ENCODE peak calls at places on chromosomes 13 and 19, in eight cellular contexts. D, J, P, N, M, L, S and C are unnamed samples.

GRCh38 chr19:850221-850978 is 1.7 kb upstream of the ELANE start:
- DNase-seq in D (no peak), J (peak), P (no peak), N (peak), M (peak), L (no peak), S (peak), C (no peak)

GRCh38 chr19:11843741-11844140 is 4.8 kb upstream of the ZNF439 start:
- DNase-seq in D (no peak), J (no peak), P (no peak), N (no peak), M (no peak), L (no peak), S (no peak), C (no peak)

GRCh38 chr19:51948979-51949378 is 21.7 kb downstream of the ZNF613 start:
- DNase-seq in D (no peak), J (peak), P (no peak), N (no peak), M (no peak), L (no peak), S (no peak), C (no peak)

GRCh38 chr19:10095622-10095947 is 6.9 kb downstream of the ANGPTL6 start:
- DNase-seq in D (no peak), J (no peak), P (no peak), N (no peak), M (no peak), L (no peak), S (no peak), C (no peak)

GRCh38 chr19:861756-862528 is 2.5 kb downstream of the CFD start:
- DNase-seq in D (peak), J (no peak), P (peak), N (peak), M (no peak), L (peak), S (no peak), C (peak)

GRCh38 chr19:39805120-39805519 is 26.5 kb downstream of the LEUTX start:
- DNase-seq in D (no peak), J (peak), P (no peak), N (no peak), M (no peak), L (no peak), S (no peak), C (no peak)

GRCh38 chr19:49361438-49362047 is 673 bp downstream of the TEAD2 start:
- DNase-seq in D (peak), J (peak), P (no peak), N (peak), M (peak), L (no peak), S (peak), C (peak)

GRCh38 chr19:3537101-3537437 is 1.9 kb upstream of the TEKTIP1 start:
- DNase-seq in D (no peak), J (no peak), P (no peak), N (no peak), M (no peak), L (no peak), S (no peak), C (no peak)

GRCh38 chr19:53908106-53908932 is 759 bp upstream of the CACNG7 start:
- DNase-seq in D (peak), J (peak), P (peak), N (peak), M (no peak), L (peak), S (no peak), C (peak)

GRCh38 chr13:99958402-99959126 is 13.0 kb downstream of the ZIC5 start:
- DNase-seq in D (peak), J (no peak), P (no peak), N (no peak), M (no peak), L (no peak), S (no peak), C (no peak)

GRCh38 chr13:104592127-104592526 is 1525.9 kb upstream of the SLC10A2 start:
- DNase-seq in D (no peak), J (peak), P (no peak), N (peak), M (peak), L (no peak), S (no peak), C (peak)

GRCh38 chr13:66513728-66514127 is 716.4 kb downstream of the PCDH9 start:
- DNase-seq in D (no peak), J (peak), P (no peak), N (no peak), M (no peak), L (no peak), S (no peak), C (no peak)

GRCh38 chr13:90416519-90416918 is 931.0 kb upstream of the MIR17HG start:
- DNase-seq in D (no peak), J (peak), P (no peak), N (peak), M (peak), L (no peak), S (no peak), C (peak)

GRCh38 chr13:75806101-75806500 is 170.0 kb downstream of the LMO7 start:
- DNase-seq in D (no peak), J (peak), P (no peak), N (no peak), M (no peak), L (no peak), S (no peak), C (no peak)

GRCh38 chr19:10818306-10819123 is 17.5 kb downstream of the TMED1 start:
- DNase-seq in D (no peak), J (no peak), P (no peak), N (no peak), M (no peak), L (no peak), S (no peak), C (no peak)

GRCh38 chr13:112442483-112443090 is 66.4 kb downstream of the SPACA7 start:
- DNase-seq in D (no peak), J (peak), P (no peak), N (no peak), M (no peak), L (no peak), S (no peak), C (peak)

GRCh38 chr13:60273971-60274370 is 110.2 kb upstream of the DIAPH3 start:
- DNase-seq in D (no peak), J (no peak), P (no peak), N (peak), M (no peak), L (no peak), S (no peak), C (peak)

GRCh38 chr13:113859311-113860050 is 4.4 kb downstream of the GAS6 start:
- DNase-seq in D (no peak), J (no peak), P (no peak), N (no peak), M (no peak), L (no peak), S (no peak), C (no peak)